ENCODE peak calls at places on chromosomes 6 and 20, in ten cellular contexts. G is HCT116, B is IMR-90, P is MM.1S, Q is SK-N-MC, F is SK-N-SH, Z is endodermal cell, X is GM23248, S is neuronal stem cell, M is adipocyte. T is an unnamed sample.

GRCh38 chr6:55773620-55774019 is 101.8 kb downstream of the BMP5 start:
- DNase-seq in S (no peak), B (no peak), Q (no peak), X (no peak), P (no peak), Z (no peak), G (no peak), F (no peak), M (no peak), T (no peak)

GRCh38 chr6:18415671-18416340 is 28.7 kb downstream of the RNF144B start:
- DNase-seq in B (peak), S (no peak), M (peak), F (no peak), Z (no peak), X (peak), P (no peak), Q (no peak), G (no peak), T (no peak)

GRCh38 chr20:39897058-39897457 is 792.0 kb downstream of the MAFB start:
- DNase-seq in F (no peak), B (peak), Z (no peak), S (no peak), M (peak), Q (no peak), G (no peak), P (no peak), X (peak), T (no peak)

GRCh38 chr20:39479196-39479810 is 517.2 kb downstream of the DHX35 start:
- DNase-seq in Q (no peak), X (no peak), F (no peak), G (no peak), B (no peak), M (no peak), Z (no peak), P (no peak), S (no peak), T (no peak)

GRCh38 chr6:126333729-126334128 is 6.2 kb upstream of the CENPW start:
- DNase-seq in M (no peak), Z (no peak), F (no peak), Q (no peak), B (no peak), S (no peak), G (no peak), X (no peak), P (no peak), T (no peak)

GRCh38 chr6:82833481-82833880 is 232.2 kb downstream of the UBE3D start:
- DNase-seq in G (no peak), B (no peak), Z (no peak), X (no peak), F (no peak), M (no peak), Q (no peak), P (no peak), S (no peak), T (no peak)

GRCh38 chr6:10451394-10451793 is 36.5 kb upstream of the TFAP2A start:
- DNase-seq in P (no peak), Z (peak), X (no peak), Q (no peak), G (no peak), F (no peak), M (no peak), B (no peak), S (no peak), T (no peak)

GRCh38 chr20:62735331-62735821 is 26.7 kb downstream of the NTSR1 start:
- DNase-seq in G (peak), S (no peak), M (no peak), B (no peak), Z (no peak), X (peak), F (no peak), P (no peak), Q (no peak), T (no peak)

GRCh38 chr6:127446356-127446755 is 12.8 kb downstream of the KIAA0408 start:
- DNase-seq in X (peak), B (no peak), P (no peak), G (no peak), F (no peak), S (no peak), Q (no peak), Z (no peak), M (no peak), T (peak)

GRCh38 chr6:134195164-134195906 is 122.6 kb downstream of the SGK1 start:
- DNase-seq in P (no peak), S (no peak), X (peak), Q (no peak), G (no peak), Z (no peak), B (peak), M (peak), F (no peak), T (no peak)

GRCh38 chr6:33707771-33708170 is 3.7 kb downstream of the UQCC2 start:
- DNase-seq in X (no peak), B (no peak), F (no peak), Z (no peak), M (no peak), P (no peak), Q (no peak), G (no peak), S (no peak), T (no peak)

GRCh38 chr6:41371461-41371991 is 36.1 kb downstream of the NCR2 start:
- DNase-seq in P (no peak), S (peak), B (peak), Z (peak), G (no peak), Q (no peak), M (peak), F (peak), X (peak), T (no peak)

GRCh38 chr6:139872635-139873034 is 498.2 kb upstream of the CITED2 start:
- DNase-seq in F (no peak), Z (no peak), G (no peak), S (no peak), B (no peak), M (no peak), P (no peak), Q (no peak), X (no peak), T (no peak)

GRCh38 chr20:19757487-19757972 is 528 bp upstream of the RIN2 start:
- DNase-seq in P (peak), S (peak), B (peak), Z (peak), M (peak), Q (no peak), G (no peak), F (peak), X (peak), T (no peak)

GRCh38 chr6:19424853-19425252 is 412.3 kb upstream of the ID4 start:
- DNase-seq in S (no peak), F (no peak), Z (no peak), X (no peak), Q (no peak), B (no peak), P (no peak), M (no peak), G (no peak), T (no peak)

GRCh38 chr6:18101271-18101670 is 21.2 kb downstream of the NHLRC1 start:
- DNase-seq in M (peak), G (no peak), Q (no peak), S (no peak), Z (no peak), F (no peak), B (peak), P (no peak), X (peak), T (no peak)

GRCh38 chr20:62887147-62887859 is 25.7 kb upstream of the TCFL5 start:
- DNase-seq in M (peak), S (no peak), G (no peak), B (peak), Z (no peak), Q (no peak), P (no peak), X (peak), F (peak), T (peak)

GRCh38 chr20:34365765-34366213 is 2.7 kb downstream of the ITCH start:
- DNase-seq in P (peak), S (no peak), B (no peak), G (no peak), X (no peak), F (no peak), Q (no peak), M (no peak), Z (no peak), T (peak)

GRCh38 chr6:124949706-124950105 is 12.5 kb upstream of the RNF217 start:
- DNase-seq in Z (no peak), X (no peak), F (no peak), M (no peak), G (no peak), S (no peak), P (no peak), Q (no peak), B (no peak), T (no peak)

GRCh38 chr20:37559312-37560027 is 31.8 kb upstream of the BLCAP start:
- DNase-seq in M (no peak), B (no peak), P (no peak), G (no peak), Z (no peak), Q (no peak), F (no peak), X (no peak), S (no peak), T (no peak)

GRCh38 chr6:20991910-20992309 is 457.7 kb downstream of the CDKAL1 start:
- DNase-seq in P (no peak), S (no peak), G (no peak), Q (no peak), B (no peak), M (no peak), Z (no peak), F (no peak), X (peak), T (no peak)

GRCh38 chr6:42135722-42136121 is 6.7 kb downstream of the C6orf132 start:
- DNase-seq in M (no peak), Q (no peak), B (no peak), P (no peak), Z (no peak), S (no peak), X (peak), G (no peak), F (no peak), T (no peak)

GRCh38 chr20:51654060-51654459 is 111.5 kb upstream of the NFATC2 start:
- DNase-seq in X (no peak), B (no peak), Q (no peak), M (no peak), P (no peak), G (no peak), F (no peak), S (no peak), Z (peak), T (no peak)

GRCh38 chr6:37906121-37906520 is 86.6 kb downstream of the ZFAND3 start:
- DNase-seq in Q (no peak), F (no peak), S (no peak), G (no peak), Z (no peak), X (no peak), B (peak), P (no peak), M (peak), T (no peak)

GRCh38 chr20:50048420-50049166 is 64.4 kb downstream of the UBE2V1 start:
- DNase-seq in F (no peak), Q (no peak), P (no peak), Z (no peak), S (no peak), X (peak), G (no peak), M (peak), B (peak), T (peak)
- H3K9ac ChIP-seq in F (no peak), Q (no peak), P (no peak), Z (no peak), S (no peak), X (peak), G (no peak), M (no peak), B (no peak), T (no peak)

GRCh38 chr6:52305385-52305784 is 20.8 kb upstream of the MCM3 start:
- DNase-seq in G (no peak), F (no peak), M (no peak), Q (no peak), P (no peak), Z (no peak), B (no peak), S (no peak), X (peak), T (no peak)

GRCh38 chr6:52304917-52305316 is 20.4 kb upstream of the MCM3 start:
- DNase-seq in Z (no peak), G (no peak), S (no peak), F (no peak), M (no peak), P (peak), B (peak), X (peak), Q (no peak), T (no peak)

GRCh38 chr6:52305948-52306767 is 21.6 kb upstream of the MCM3 start:
- DNase-seq in F (no peak), S (no peak), Z (no peak), Q (no peak), B (no peak), M (no peak), X (no peak), G (no peak), P (peak), T (no peak)

GRCh38 chr6:52307900-52308372 is 23.4 kb upstream of the MCM3 start:
- DNase-seq in M (no peak), S (no peak), B (no peak), X (no peak), P (peak), Z (no peak), Q (no peak), F (no peak), G (no peak), T (peak)

DNA sequence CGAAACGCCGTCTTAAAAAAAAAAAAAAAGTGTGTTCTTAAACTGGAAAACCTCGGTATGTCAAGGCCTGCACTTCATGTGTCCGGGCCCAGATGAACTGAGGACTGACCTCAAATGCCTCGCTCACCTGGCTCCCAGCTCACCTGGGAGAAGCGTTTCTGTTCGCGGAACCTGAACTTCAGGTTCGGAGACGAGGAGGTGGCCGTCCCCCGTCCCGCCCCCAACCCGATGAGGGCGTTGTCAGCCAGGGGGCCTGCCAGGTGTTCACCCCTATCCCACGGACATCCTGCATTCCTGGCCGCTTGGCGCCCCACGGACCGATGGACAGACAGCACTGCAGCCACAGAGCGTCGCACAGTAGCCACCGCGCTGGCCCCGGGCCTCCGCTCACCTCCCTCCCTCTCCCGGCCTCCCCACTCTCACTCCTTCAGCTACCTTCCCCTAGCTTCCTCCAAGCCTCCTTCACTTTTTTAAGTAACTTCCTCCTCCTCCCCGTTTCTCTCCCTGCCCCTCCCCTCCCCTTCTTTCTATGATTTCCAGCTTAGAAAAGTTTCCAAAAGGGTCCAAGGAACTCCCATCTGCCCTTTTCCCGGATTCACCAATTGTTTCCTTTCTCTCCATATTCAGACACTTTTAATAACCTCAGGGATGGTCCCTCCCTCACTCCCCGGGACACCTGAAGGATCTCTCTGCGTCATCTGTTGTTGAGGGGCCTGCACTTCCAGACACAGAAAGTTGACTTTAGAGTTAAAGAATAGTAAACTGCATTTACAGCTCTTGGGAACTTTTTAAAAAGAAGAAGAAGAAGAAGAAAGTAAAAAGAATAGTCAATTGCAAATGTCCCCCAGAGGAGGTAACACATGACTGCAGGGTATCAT is 22.7 kb upstream of the MCM3 start:
- DNase-seq in S (no peak), G (no peak), Z (peak), B (no peak), Q (no peak), F (no peak), M (no peak), P (no peak), X (no peak), T (no peak)
- H3K4me3 ChIP-seq in S (peak), G (no peak), Z (no peak), B (no peak), Q (no peak), F (no peak), M (no peak), P (peak), X (no peak), T (no peak)

GRCh38 chr20:1490643-1491042 is 577 bp downstream of the SIRPB2 start:
- DNase-seq in P (no peak), Q (no peak), G (no peak), F (no peak), M (no peak), S (no peak), Z (no peak), X (no peak), B (no peak), T (no peak)

GRCh38 chr20:1491281-1491840 is at the start of gene SIRPB2:
- DNase-seq in F (no peak), Z (no peak), B (no peak), P (no peak), X (no peak), S (no peak), M (no peak), G (no peak), Q (no peak), T (no peak)

GRCh38 chr20:1489764-1490436 is 1.3 kb downstream of the SIRPB2 start:
- DNase-seq in Z (no peak), G (peak), X (peak), S (no peak), M (peak), P (no peak), F (no peak), Q (no peak), B (no peak), T (no peak)

GRCh38 chr20:1494436-1494835 is 3.2 kb upstream of the SIRPB2 start:
- DNase-seq in Q (no peak), G (no peak), P (no peak), M (no peak), F (no peak), X (no peak), S (no peak), Z (no peak), B (no peak), T (no peak)

DNA sequence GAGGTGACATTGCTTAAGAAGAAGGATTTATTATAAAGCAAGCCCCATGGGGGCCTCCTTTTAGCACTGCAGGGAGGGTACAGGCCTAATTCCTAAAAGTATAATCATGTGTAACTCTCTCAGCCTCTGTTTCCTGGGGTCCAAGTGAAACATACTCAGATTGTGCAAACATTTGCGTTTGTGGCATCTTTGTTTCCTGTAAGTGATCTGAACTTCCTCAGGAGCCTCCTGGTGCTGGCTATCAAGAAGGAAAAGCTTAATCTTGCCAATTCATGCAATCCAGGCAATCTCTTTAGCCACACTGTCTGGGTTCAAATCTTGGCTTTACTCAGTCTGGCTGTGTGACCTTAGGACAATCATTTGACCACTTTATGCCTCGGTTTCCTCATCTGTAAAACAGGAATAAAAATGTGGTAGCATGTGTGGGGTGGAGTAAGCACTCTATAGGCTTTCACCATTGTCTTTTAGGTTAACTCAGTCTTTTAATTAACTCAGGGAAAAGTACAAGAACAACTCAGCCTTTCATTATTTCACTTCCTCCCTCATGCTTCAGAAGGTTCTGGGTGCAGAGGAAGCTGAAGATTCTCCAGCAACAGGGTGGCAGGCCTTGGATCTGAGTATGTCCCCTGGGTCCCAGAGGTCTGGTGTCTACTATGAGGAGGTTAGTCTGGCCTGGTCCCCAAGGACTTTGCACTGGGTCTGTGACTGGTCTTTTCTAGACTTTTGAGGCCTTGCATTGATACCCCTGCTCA is 847 bp upstream of the SIRPB2 start:
- DNase-seq in B (no peak), M (no peak), S (no peak), F (no peak), P (no peak), Q (peak), G (no peak), Z (no peak), X (no peak), T (no peak)
- H3K9ac ChIP-seq in B (no peak), M (no peak), S (no peak), F (no peak), P (no peak), Q (no peak), G (no peak), Z (no peak), X (no peak), T (no peak)

DNA sequence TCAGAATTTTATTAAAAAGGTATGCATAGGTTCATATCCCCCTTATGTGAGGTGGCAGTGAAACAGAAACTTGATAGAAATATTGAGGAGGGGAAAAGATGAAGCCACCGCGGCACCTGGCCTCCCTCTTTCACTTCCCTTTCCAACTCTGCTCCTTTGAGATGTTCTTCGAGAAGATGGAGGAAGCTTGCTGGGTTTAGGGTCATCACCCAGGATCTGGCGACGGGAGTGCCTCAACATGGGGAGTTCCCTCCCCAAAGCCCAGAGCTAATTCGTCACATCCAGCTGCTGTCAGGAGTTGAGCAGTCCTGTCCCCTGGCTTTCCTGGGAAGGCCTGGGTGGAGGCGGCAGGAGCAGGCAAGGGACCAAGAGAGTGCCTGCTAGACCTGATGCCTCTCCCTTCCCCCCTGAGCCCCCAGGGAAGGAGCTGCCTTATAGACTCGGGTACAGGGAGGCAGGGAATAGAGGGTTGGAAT is 29.1 kb downstream of the RREB1 start:
- DNase-seq in Q (no peak), P (peak), F (no peak), X (no peak), S (no peak), B (no peak), G (no peak), Z (peak), M (no peak), T (no peak)
- H3K4me3 ChIP-seq in Q (peak), P (peak), F (no peak), X (peak), S (no peak), B (no peak), G (no peak), Z (no peak), M (no peak), T (peak)

DNA sequence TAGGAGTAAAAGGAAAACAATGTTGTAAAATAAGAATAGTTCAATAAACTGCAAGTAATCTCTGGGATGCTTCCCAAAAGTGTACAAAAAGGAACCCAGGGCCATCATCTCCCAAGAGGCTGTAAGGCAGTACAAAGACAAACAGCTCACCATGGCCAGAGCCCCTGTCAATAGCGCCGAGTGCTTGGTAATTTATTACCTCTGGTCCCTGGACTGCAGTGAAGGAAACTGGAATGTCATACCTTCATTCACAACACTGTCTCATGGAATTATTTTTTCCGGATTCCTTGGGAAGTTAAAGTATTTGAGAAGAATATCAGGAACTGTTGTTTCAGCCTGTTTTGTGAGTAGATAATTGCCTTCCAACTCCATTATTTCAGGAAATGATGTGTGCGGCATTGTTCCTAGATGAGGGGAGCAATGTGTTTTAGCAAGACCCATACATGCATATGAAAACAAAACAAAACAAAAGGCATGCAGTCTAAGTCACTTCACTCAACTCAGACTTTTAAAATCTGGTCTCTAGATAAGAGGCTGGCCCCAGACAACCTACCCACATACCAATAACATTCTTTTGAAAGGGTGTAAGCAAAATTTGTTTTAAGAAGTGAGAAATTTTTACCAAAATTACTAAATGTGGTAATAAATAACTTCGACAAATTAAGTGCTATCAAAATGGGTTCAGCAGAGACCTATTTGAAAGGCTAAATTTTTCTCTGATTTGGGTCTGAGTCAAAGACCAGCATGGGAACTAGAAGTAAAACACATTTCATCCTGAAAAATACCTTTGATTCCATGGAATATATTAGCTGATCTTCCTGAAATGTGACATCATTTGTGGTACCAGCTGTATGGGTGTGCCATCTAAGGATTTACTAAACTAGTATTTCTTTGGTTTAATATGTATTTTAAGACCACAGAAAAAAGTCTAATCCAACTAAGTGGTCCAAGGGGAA is 63.8 kb downstream of the BLOC1S5 start:
- DNase-seq in Z (no peak), Q (no peak), S (no peak), P (no peak), F (no peak), M (no peak), X (peak), B (no peak), G (no peak), T (no peak)
- H3K9ac ChIP-seq in Z (no peak), Q (no peak), S (no peak), P (no peak), F (no peak), M (no peak), X (no peak), B (no peak), G (no peak), T (no peak)